ENCODE peak calls at places on chromosomes 6 and 20, in five cellular contexts. E is hypothalamus; A is stimulated activated CD8-positive, alpha-beta memory T cell treated with anti-CD3 and anti-CD28 coated beads, Interleukin-7, amount 100 ng/mL, for 24 hours; S is activated naive CD8-positive, alpha-beta T cell treated with anti-CD3 and anti-CD28 coated beads, Interleukin-2, amount 50 U/mL, for 24 hours; W is esophagus squamous epithelium. K is an unnamed sample.

GRCh38 chr6:16427124-16427523 is 188.7 kb downstream of the GMPR start:
- DNase-seq in E (no peak), S (no peak), A (no peak), W (no peak), K (no peak)

GRCh38 chr6:168388641-168389633 is 52.0 kb upstream of the SMOC2 start:
- DNase-seq in S (no peak), A (no peak), E (no peak), W (no peak), K (no peak)

GRCh38 chr6:168473197-168473596 is 32.2 kb downstream of the SMOC2 start:
- DNase-seq in A (no peak), W (no peak), E (no peak), S (no peak), K (no peak)

GRCh38 chr20:49700411-49701185 is 13.1 kb downstream of the B4GALT5 start:
- DNase-seq in A (no peak), S (no peak), E (no peak), W (no peak), K (no peak)

GRCh38 chr6:167664678-167665445 is 161.8 kb upstream of the AFDN start:
- DNase-seq in E (no peak), S (no peak), W (no peak), A (no peak), K (no peak)

GRCh38 chr20:19583532-19584175 is 174.4 kb upstream of the RIN2 start:
- DNase-seq in S (peak), A (no peak), E (peak), W (no peak), K (peak)

GRCh38 chr6:33206864-33207568 is 1.3 kb upstream of the RING1 start:
- DNase-seq in S (no peak), W (no peak), E (no peak), A (no peak), K (peak)

GRCh38 chr20:13458860-13459451 is 179.8 kb downstream of the TASP1 start:
- DNase-seq in E (no peak), A (no peak), S (peak), W (no peak), K (peak)

GRCh38 chr6:56959094-56959493 is 4.2 kb downstream of the BEND6 start:
- DNase-seq in S (no peak), A (no peak), W (no peak), E (no peak), K (no peak)

GRCh38 chr20:47576516-47577033 is 74.9 kb downstream of the NCOA3 start:
- DNase-seq in W (no peak), E (peak), A (no peak), S (no peak), K (peak)

K was measured in endothelial cell.